ENCODE peak calls at places on chromosomes 6 and 20, in five cellular contexts. R is SK-N-SH, U is HepG2, S is K562, O is GM12878. G is an unnamed sample.

GRCh38 chr20:23087587-23088275 is 1.6 kb upstream of the CD93 start:
- DNase-seq in O (no peak), U (no peak), S (peak), R (no peak), G (no peak)

GRCh38 chr20:57678340-57678739 is 31.5 kb downstream of the PMEPA1 start:
- DNase-seq in U (no peak), R (peak), S (no peak), O (no peak), G (no peak)

GRCh38 chr6:127459231-127459641 is at the start of gene KIAA0408:
- DNase-seq in U (no peak), R (no peak), O (no peak), S (no peak), G (no peak)

GRCh38 chr6:158897236-158897635 is 78.1 kb upstream of the EZR start:
- DNase-seq in U (no peak), R (no peak), S (no peak), O (no peak), G (no peak)

GRCh38 chr6:22891930-22892329 is 322.6 kb downstream of the HDGFL1 start:
- DNase-seq in O (no peak), R (no peak), U (no peak), S (no peak), G (no peak)

GRCh38 chr6:81876977-81877376 is 124.5 kb upstream of the TENT5A start:
- DNase-seq in U (no peak), S (no peak), O (no peak), R (no peak), G (no peak)

GRCh38 chr6:139271056-139271455 is 20.7 kb downstream of the TXLNB start:
- DNase-seq in O (no peak), S (no peak), R (no peak), U (no peak), G (no peak)

GRCh38 chr6:133814797-133815196 is 74.1 kb upstream of the TCF21 start:
- DNase-seq in S (no peak), R (no peak), U (no peak), O (no peak), G (no peak)

GRCh38 chr20:37518606-37519507 is 2.2 kb upstream of the NNAT start:
- DNase-seq in U (no peak), S (no peak), R (no peak), O (no peak), G (no peak)

GRCh38 chr20:34300809-34301586 is 2.2 kb downstream of the AHCY start:
- DNase-seq in S (no peak), O (no peak), U (peak), R (no peak), G (no peak)

GRCh38 chr20:18831830-18832229 is 18.2 kb downstream of the SCP2D1 start:
- DNase-seq in R (no peak), U (no peak), O (no peak), S (no peak), G (no peak)

GRCh38 chr6:78999737-79000136 is 78.3 kb downstream of the PHIP start:
- DNase-seq in U (no peak), O (no peak), R (no peak), S (no peak), G (no peak)

GRCh38 chr6:129542705-129543104 is 167.3 kb downstream of the ARHGAP18 start:
- DNase-seq in O (no peak), U (no peak), S (no peak), R (no peak), G (no peak)

GRCh38 chr20:55090301-55090700 is 614.9 kb downstream of the DOK5 start:
- DNase-seq in R (no peak), S (no peak), O (no peak), U (no peak), G (no peak)

GRCh38 chr20:17568045-17568788 is 1.7 kb upstream of the DSTN start:
- DNase-seq in U (no peak), R (no peak), S (no peak), O (no peak), G (no peak)

GRCh38 chr6:87807423-87807978 is 105.5 kb upstream of the AKIRIN2 start:
- DNase-seq in U (no peak), O (no peak), S (no peak), R (no peak), G (no peak)

GRCh38 chr6:48476257-48476656 is 365.3 kb upstream of the PTCHD4 start:
- DNase-seq in O (no peak), R (no peak), U (peak), S (no peak), G (peak)

GRCh38 chr6:131250121-131250520 is 114.9 kb downstream of the AKAP7 start:
- DNase-seq in R (no peak), O (peak), S (no peak), U (no peak), G (no peak)

GRCh38 chr20:5731753-5732366 is 18.3 kb upstream of the SHLD1 start:
- DNase-seq in U (no peak), R (no peak), O (no peak), S (no peak), G (no peak)

GRCh38 chr6:125611573-125612399 is 137.6 kb upstream of the HEY2 start:
- DNase-seq in R (no peak), O (no peak), S (no peak), U (no peak), G (no peak)

GRCh38 chr20:33830371-33830770 is 19.2 kb downstream of the CHMP4B start:
- DNase-seq in R (no peak), S (no peak), U (no peak), O (no peak), G (no peak)

GRCh38 chr6:41475737-41476357 is 70.3 kb upstream of the FOXP4 start:
- DNase-seq in R (no peak), S (no peak), U (peak), O (no peak), G (no peak)
- TF ChIP-seq CHD2 in R (no peak), S (no peak), U (no peak), O (no peak), G (no peak)

GRCh38 chr20:24612799-24613775 is 143.7 kb downstream of the SYNDIG1 start:
- DNase-seq in O (no peak), S (no peak), U (no peak), R (no peak), G (no peak)
- H3K9ac ChIP-seq in O (no peak), S (no peak), U (no peak), R (no peak), G (no peak)

DNA sequence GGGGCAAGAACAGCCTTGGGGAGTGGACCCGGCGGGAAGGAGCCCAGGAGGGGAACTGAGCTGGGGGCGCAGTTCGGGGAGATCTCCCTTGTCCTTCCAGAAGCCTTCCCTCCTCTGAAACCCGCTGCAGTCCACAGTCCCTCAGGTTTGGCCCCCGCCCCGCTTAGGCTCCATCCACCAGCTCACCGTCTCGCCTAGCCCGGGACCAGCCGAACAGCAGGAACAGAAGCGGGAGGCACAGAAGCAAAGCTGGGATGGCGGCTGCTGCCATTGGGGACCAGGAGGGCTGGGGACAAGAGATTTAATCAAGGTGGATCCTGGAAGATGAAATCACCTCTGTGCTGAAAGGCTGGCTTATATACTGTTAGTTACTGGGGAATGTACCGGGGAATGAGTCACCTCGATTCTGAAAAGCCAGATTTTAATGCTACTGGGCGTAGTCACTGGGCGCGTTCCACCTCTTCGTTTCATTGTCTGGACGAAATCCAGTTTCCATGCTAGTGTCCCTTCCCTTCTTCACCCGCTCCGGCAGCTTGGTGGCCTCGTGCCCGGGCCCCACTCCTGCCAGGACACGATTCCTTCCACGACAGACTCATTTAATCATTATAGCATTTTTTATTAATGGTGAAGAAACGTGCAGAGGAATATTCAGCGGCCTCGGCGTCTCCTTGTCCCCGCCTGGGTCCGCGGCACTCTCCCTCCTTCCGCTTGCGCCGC is at the start of gene RAET1L:
- DNase-seq in U (no peak), O (no peak), S (no peak), R (no peak), G (no peak)
- TF ChIP-seq CHD2 in U (no peak), O (no peak), S (no peak), R (no peak), G (no peak)

DNA sequence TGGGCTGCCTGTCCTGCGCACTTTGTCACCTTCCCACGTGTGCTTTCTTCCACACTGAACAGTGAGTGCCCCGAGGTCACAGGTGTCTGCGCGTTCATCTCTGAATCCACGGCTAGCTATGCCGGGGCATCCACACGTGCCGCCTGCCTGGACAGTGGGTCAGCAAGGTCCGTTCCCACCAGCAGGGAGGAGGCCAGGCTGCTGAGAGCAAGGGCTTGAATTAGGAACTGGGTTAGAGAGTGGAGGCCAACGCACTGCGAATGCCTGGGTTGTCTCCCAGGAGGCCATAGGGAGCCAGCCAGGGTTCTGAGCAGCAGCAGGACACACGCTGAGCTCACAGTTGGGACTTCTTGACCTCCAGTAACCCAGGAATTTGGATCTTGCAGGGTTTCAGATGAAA is 248.1 kb downstream of the TAF4 start:
- DNase-seq in S (no peak), R (no peak), O (no peak), U (no peak), G (no peak)
- H3K9ac ChIP-seq in S (no peak), R (no peak), O (no peak), U (no peak), G (no peak)

DNA sequence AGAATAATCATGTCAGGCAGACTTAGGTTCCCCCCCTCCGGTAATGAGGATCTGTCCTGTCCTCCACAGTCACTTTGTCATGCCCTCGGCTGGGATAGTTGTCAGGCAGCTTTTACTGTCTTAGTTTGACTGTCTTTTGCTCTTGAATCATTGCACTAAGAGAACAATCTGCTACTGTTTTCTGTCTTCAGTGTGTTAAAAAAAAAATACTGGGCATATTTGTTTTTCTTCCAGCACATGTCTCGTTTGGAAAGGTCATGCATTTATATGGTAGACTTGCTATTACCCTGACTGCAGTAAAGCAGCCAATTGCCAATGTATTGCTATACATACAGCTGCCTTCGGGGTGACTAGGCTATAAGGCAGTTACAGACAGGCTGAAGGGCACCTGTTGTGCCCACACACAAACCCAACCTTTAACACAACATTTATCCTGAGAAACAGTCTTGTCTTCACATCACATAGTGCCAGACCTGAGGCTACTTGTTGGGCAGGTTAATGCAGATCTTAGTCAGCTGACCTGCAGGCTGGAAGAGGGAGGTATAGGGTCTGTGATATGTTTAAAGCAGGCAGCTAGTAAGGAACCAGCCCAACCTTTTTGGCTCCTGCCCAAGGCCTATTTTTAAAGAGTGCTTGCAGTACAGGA is 26.7 kb downstream of the ARFGEF3 start:
- DNase-seq in U (no peak), O (no peak), S (no peak), R (no peak), G (peak)
- TF ChIP-seq CHD2 in U (no peak), O (no peak), S (no peak), R (no peak), G (no peak)

GRCh38 chr20:6767536-6768227 is at the start of gene BMP2:
- DNase-seq in O (no peak), U (no peak), S (peak), R (peak), G (no peak)
- H3K9ac ChIP-seq in O (no peak), U (no peak), S (no peak), R (no peak), G (no peak)

DNA sequence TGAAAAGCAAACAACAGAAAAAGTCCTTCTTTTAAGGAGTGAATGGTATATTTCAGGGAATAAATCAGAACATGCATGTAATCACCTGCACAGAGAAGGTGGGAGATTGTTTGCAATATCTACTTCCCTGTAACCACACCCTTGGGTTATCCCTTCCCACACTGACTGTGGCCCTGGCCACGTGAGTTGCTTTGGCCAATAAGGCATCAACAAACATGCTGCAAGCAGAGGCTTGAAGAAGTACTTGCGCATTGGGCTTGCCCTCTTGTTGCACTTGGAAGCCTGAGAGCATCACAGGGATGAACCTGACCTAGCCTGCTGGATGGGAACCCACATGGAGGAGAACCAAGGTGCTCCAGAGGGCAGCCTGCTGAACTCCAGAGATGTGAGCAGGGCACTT is 208.4 kb downstream of the PTPRT start:
- DNase-seq in O (no peak), U (no peak), R (no peak), S (no peak), G (no peak)
- TF ChIP-seq CHD2 in O (no peak), U (no peak), R (no peak), S (no peak), G (no peak)

GRCh38 chr20:50110141-50111047 is 2.6 kb downstream of the UBE2V1 start:
- DNase-seq in U (peak), O (peak), R (no peak), S (no peak), G (no peak)
- H3K9ac ChIP-seq in U (peak), O (peak), R (peak), S (no peak), G (no peak)

GRCh38 chr6:109893606-109894005 is 84.5 kb upstream of the GPR6 start:
- DNase-seq in U (no peak), O (no peak), R (no peak), S (no peak), G (no peak)

GRCh38 chr6:109896333-109896732 is 81.8 kb upstream of the GPR6 start:
- DNase-seq in U (no peak), R (no peak), S (no peak), O (no peak), G (no peak)

GRCh38 chr6:109897025-109897424 is 81.1 kb upstream of the GPR6 start:
- DNase-seq in O (no peak), S (no peak), U (no peak), R (no peak), G (no peak)

GRCh38 chr6:109894181-109894580 is 83.9 kb upstream of the GPR6 start:
- DNase-seq in R (no peak), U (no peak), S (no peak), O (peak), G (no peak)

GRCh38 chr6:109897561-109898080 is 80.5 kb upstream of the GPR6 start:
- DNase-seq in O (no peak), S (no peak), R (no peak), U (no peak), G (no peak)
- TF ChIP-seq CHD2 in O (no peak), S (no peak), R (no peak), U (no peak), G (no peak)

GRCh38 chr20:62561948-62562347 is 80.4 kb upstream of the SLCO4A1 start:
- DNase-seq in O (no peak), R (no peak), U (no peak), S (no peak), G (no peak)
- H3K9ac ChIP-seq in O (no peak), R (no peak), U (no peak), S (peak), G (no peak)